ENCODE peak calls at places on chromosomes 16 and 17, in six cellular contexts. I, A, J, M, K and Q are unnamed samples.

GRCh38 chr17:79160980-79161621 is 86.5 kb downstream of the ENGASE start:
- DNase-seq in K (no peak), J (no peak), I (no peak), A (no peak), M (no peak), Q (no peak)

GRCh38 chr16:89114159-89114981 is 20.7 kb downstream of the ACSF3 start:
- DNase-seq in I (no peak), A (no peak), J (peak; percentile 47), K (no peak), M (no peak), Q (no peak)

GRCh38 chr17:76089680-76090516 is 10.9 kb downstream of the ZACN start:
- DNase-seq in J (no peak), K (no peak), M (peak; percentile 55), A (no peak), I (no peak), Q (no peak)

GRCh38 chr16:3137267-3137666 is 2.4 kb downstream of the ZNF213 start:
- DNase-seq in J (no peak), M (no peak), I (no peak), K (no peak), A (no peak), Q (no peak)

GRCh38 chr17:16189791-16190348 is 25.5 kb downstream of the NCOR1 start:
- DNase-seq in J (no peak), A (no peak), K (no peak), I (no peak), M (no peak), Q (no peak)

GRCh38 chr17:3411070-3411469 is at the start of gene OR3A3:
- DNase-seq in A (no peak), I (no peak), M (no peak), J (no peak), K (no peak), Q (no peak)

GRCh38 chr17:45104497-45104896 is 27.8 kb downstream of the PLCD3 start:
- DNase-seq in I (no peak), J (no peak), M (no peak), K (no peak), A (no peak), Q (no peak)

GRCh38 chr16:89122322-89122831 is 28.7 kb downstream of the ACSF3 start:
- DNase-seq in A (no peak), J (peak; percentile 67), M (peak; percentile 14), K (no peak), I (no peak), Q (no peak)

GRCh38 chr17:79810138-79811027 is 13.5 kb upstream of the CBX8 start:
- DNase-seq in I (no peak), A (peak; percentile 64), M (peak; percentile 81), J (peak; percentile 82), K (peak; percentile 76), Q (peak; percentile 91)

GRCh38 chr17:57519800-57520199 is 225.3 kb downstream of the CCDC182 start:
- DNase-seq in M (no peak), A (no peak), I (no peak), K (no peak), J (no peak), Q (no peak)

GRCh38 chr17:28549274-28550132 is 2.9 kb downstream of the UNC119 start:
- DNase-seq in J (peak; percentile 39), K (no peak), M (no peak), A (peak; percentile 38), I (no peak), Q (no peak)

GRCh38 chr17:74972107-74972972 is at the start of gene HID1:
- DNase-seq in J (peak; percentile 91), M (peak; percentile 66), K (no peak), A (peak; percentile 86), I (no peak), Q (no peak)

GRCh38 chr16:30091474-30092372 is at the start of gene TBX6:
- DNase-seq in I (peak; percentile 90), J (peak; percentile 96), M (peak; percentile 96), A (peak; percentile 93), K (peak; percentile 81), Q (no peak)
- TF ChIP-seq POLR2A in I (no peak), J (peak; percentile 37), M (no peak), A (no peak), K (no peak), Q (no peak)

DNA sequence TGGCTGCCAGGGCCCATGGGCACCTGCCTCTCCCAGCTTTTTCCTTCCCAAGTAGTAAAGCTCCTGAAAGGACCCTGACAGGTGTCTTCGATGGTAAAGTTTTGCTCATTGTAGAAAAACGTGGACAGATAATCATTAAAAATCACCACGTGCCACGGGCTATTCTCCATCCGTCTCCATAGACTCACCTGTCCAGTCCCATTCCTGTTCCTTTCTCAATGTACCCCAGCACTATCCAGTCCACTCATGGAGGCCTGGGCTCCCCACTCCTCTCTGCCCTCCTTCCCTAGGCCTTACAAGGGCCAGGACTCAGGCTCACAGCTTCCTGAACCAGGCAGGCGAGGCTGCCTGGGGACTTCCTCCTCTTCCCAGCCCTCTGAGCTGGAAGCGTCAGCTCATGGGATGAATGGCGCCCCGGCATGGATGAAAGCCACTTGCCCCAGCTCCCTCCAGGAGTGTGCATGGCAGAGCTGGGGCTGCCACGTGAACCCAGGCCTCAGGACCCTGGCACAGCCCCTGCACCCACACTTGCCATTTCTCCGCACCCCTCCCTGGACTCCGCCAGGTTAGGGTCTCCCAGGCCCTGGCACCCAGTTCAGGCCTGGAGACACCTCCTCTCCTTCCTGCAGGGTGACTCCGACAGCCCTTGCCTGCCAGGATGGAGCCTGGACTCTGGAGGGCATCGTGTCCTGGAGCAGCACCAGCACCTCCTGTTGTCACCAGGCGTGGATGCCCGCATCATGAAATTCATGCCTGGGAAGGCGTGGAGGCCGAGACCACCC is 8.8 kb downstream of the CTRB1 start:
- DNase-seq in I (no peak), K (no peak), M (no peak), J (no peak), A (peak; percentile 77), Q (no peak)
- TF ChIP-seq POLR2A in I (no peak), K (no peak), M (no peak), J (no peak), A (peak; percentile 55), Q (no peak)

DNA sequence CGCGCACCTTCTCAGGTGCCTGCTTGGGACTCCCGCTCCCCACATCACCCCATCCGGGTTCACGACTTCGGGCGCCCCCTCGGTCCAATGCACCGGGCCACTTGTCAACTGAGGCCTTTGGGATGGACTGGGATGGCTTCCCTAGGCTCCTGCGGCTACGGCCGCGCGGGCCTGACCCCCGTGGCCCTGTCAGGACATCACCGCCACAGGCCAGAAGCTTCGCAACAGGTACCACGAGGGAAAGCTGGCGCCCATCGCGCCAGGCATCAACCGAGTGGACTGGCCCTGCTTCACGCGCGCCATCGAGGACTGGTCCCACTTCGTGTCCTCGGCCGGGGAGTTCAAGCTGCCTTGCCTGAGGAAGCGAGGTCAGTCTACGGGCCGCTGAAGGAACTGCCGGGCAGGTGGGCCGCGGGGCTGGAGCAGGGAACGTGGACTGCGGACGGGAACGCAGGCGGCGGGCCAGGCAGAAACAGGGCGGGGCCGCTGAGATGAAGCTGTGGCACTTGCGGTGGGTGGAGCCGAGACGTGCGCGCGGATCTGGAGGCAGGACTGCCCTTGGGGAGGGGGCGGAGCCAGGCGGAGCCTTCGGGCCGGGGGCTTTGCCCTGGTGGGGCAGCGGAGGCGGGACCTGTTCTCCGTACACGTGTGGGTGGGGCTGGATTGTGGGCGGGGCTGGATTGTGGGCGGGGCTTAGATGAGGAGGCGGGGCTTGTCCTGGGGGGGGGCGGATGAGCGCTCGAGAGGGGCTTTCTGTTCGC is 13.7 kb upstream of the CNGB1 start:
- DNase-seq in I (peak; percentile 65), J (peak; percentile 83), A (peak; percentile 93), M (peak; percentile 87), K (peak; percentile 62), Q (no peak)
- TF ChIP-seq POLR2A in I (no peak), J (no peak), A (no peak), M (no peak), K (no peak), Q (no peak)

GRCh38 chr17:40647549-40648325 is at the start of gene SMARCE1:
- DNase-seq in M (peak; percentile 76), K (peak; percentile 67), I (peak; percentile 35), J (peak; percentile 88), A (peak; percentile 66), Q (peak; percentile 36)
- TF ChIP-seq POLR2A in M (no peak), K (peak; percentile 75), I (peak; percentile 18), J (peak; percentile 68), A (no peak), Q (peak; percentile 76)

GRCh38 chr16:20263138-20263855 is 64.0 kb downstream of the GP2 start:
- DNase-seq in A (no peak), J (no peak), M (no peak), K (no peak), I (no peak), Q (no peak)

GRCh38 chr16:20265019-20265418 is 62.3 kb downstream of the GP2 start:
- DNase-seq in K (no peak), J (no peak), M (no peak), A (no peak), I (no peak), Q (no peak)

GRCh38 chr16:20260215-20261009 is 66.9 kb downstream of the GP2 start:
- DNase-seq in A (no peak), J (no peak), K (no peak), M (no peak), I (no peak), Q (no peak)

GRCh38 chr16:20259549-20259948 is 67.8 kb downstream of the GP2 start:
- DNase-seq in M (no peak), K (no peak), A (no peak), I (no peak), J (no peak), Q (no peak)

GRCh38 chr16:20262248-20262647 is 65.1 kb downstream of the GP2 start:
- DNase-seq in I (no peak), M (no peak), K (no peak), A (no peak), J (no peak), Q (no peak)
- TF ChIP-seq POLR2A in I (no peak), M (no peak), K (no peak), A (no peak), J (no peak), Q (no peak)